ENCODE peak calls at places on chromosomes 7 and 10, in six cellular contexts. D is lower lobe of right lung, J is head of caudate nucleus, X is GM04504, W is HEK293T, T is BJ. B is an unnamed sample.

GRCh38 chr7:151493083-151493482 is 26.6 kb downstream of the RHEB start:
- DNase-seq in X (no peak), D (no peak), J (no peak), T (no peak), W (no peak), B (no peak)

GRCh38 chr10:47276576-47277351 is 23.2 kb upstream of the GDF10 start:
- DNase-seq in X (no peak), W (no peak), D (no peak), T (no peak), J (no peak), B (no peak)

GRCh38 chr10:43076876-43077420 is at the start of gene RET:
- DNase-seq in J (no peak), T (no peak), X (no peak), D (no peak), W (peak; percentile 71), B (peak; percentile 69)

GRCh38 chr7:151541709-151542499 is 22.2 kb upstream of the RHEB start:
- DNase-seq in J (no peak), X (no peak), T (no peak), D (no peak), W (no peak), B (no peak)

GRCh38 chr7:80478683-80479082 is 33.2 kb downstream of the GNAT3 start:
- DNase-seq in X (no peak), D (no peak), J (no peak), W (no peak), T (no peak), B (peak; percentile 23)

GRCh38 chr7:11212816-11213215 is 239.1 kb downstream of the PHF14 start:
- DNase-seq in W (no peak), D (no peak), X (peak; percentile 28), T (peak; percentile 32), J (no peak), B (no peak)

GRCh38 chr7:24115661-24116060 is 168.3 kb upstream of the NPY start:
- DNase-seq in D (no peak), J (no peak), T (no peak), X (no peak), W (no peak), B (no peak)

GRCh38 chr7:77348371-77348813 is 67.8 kb downstream of the GSAP start:
- DNase-seq in X (no peak), D (no peak), T (no peak), J (no peak), W (no peak), B (no peak)

GRCh38 chr7:41224063-41224763 is 478.7 kb downstream of the INHBA start:
- DNase-seq in T (no peak), D (no peak), X (no peak), W (no peak), J (no peak), B (no peak)

GRCh38 chr10:43230101-43230908 is 36.6 kb downstream of the RASGEF1A start:
- DNase-seq in X (no peak), W (no peak), J (peak; percentile 6), D (peak; percentile 32), T (no peak), B (no peak)

GRCh38 chr7:5532520-5533335 is 109.1 kb upstream of the TNRC18 start:
- DNase-seq in J (no peak), T (no peak), X (no peak), D (peak; percentile 88), W (no peak), B (no peak)

GRCh38 chr7:157674027-157674714 is 337.4 kb downstream of the DNAJB6 start:
- DNase-seq in T (no peak), D (no peak), X (no peak), W (no peak), J (peak; percentile 30), B (no peak)

GRCh38 chr7:40646717-40647116 is 511.9 kb downstream of the SUGCT start:
- DNase-seq in W (no peak), J (peak; percentile 27), D (no peak), X (no peak), T (no peak), B (no peak)